ENCODE peak calls at places on chromosome 20, in four cellular contexts. K is fibroblast of the conjunctiva; R is activated naive CD4-positive, alpha-beta T cell treated with anti-CD3 and anti-CD28 coated beads for 36 hours; L is lower leg skin. I is an unnamed sample.

GRCh38 chr20:4932061-4932460 is 69.2 kb downstream of the SLC23A2 start:
- DNase-seq in L (no peak), R (no peak), K (no peak), I (no peak)

GRCh38 chr20:59498291-59498690 is 106.0 kb upstream of the PHACTR3 start:
- DNase-seq in L (peak), K (no peak), R (no peak), I (peak)

GRCh38 chr20:58696411-58696961 is 3.9 kb downstream of the NPEPL1 start:
- DNase-seq in L (peak), K (no peak), R (peak), I (no peak)

GRCh38 chr20:1010659-1011058 is 8.5 kb upstream of the RSPO4 start:
- DNase-seq in R (no peak), L (peak), K (no peak), I (no peak)

GRCh38 chr20:63594043-63594561 is 20.1 kb upstream of the HELZ2 start:
- DNase-seq in R (no peak), K (peak), L (no peak), I (no peak)

GRCh38 chr20:63056236-63057132 is 49.7 kb upstream of the BHLHE23 start:
- DNase-seq in R (peak), L (peak), K (no peak), I (peak)

GRCh38 chr20:7302256-7302655 is 534.8 kb downstream of the BMP2 start:
- DNase-seq in K (no peak), R (no peak), L (no peak), I (no peak)

GRCh38 chr20:62303327-62304226 is 780 bp downstream of the ADRM1 start:
- DNase-seq in K (no peak), R (peak), L (no peak), I (no peak)

GRCh38 chr20:11170565-11170964 is 496.8 kb upstream of the JAG1 start:
- DNase-seq in K (no peak), R (no peak), L (no peak), I (no peak)

GRCh38 chr20:15185913-15186312 is 848.5 kb upstream of the FLRT3 start:
- DNase-seq in R (no peak), K (no peak), L (no peak), I (no peak)

GRCh38 chr20:35490736-35491181 is 35.4 kb downstream of the CEP250 start:
- DNase-seq in R (peak), L (no peak), K (no peak), I (no peak)

GRCh38 chr20:19012671-19013070 is 199.1 kb downstream of the SCP2D1 start:
- DNase-seq in K (no peak), L (peak), R (no peak), I (peak)

GRCh38 chr20:1893721-1894470 is 1.3 kb upstream of the SIRPA start:
- DNase-seq in R (no peak), L (peak), K (peak), I (no peak)

GRCh38 chr20:58651823-58652605 is 931 bp downstream of the STX16 start:
- DNase-seq in K (peak), L (no peak), R (peak), I (peak)

GRCh38 chr20:2335096-2335495 is 39.3 kb downstream of the TGM3 start:
- DNase-seq in R (no peak), L (no peak), K (no peak), I (peak)

GRCh38 chr20:63290677-63291472 is 2.1 kb upstream of the COL20A1 start:
- DNase-seq in R (peak), L (no peak), K (no peak), I (no peak)

GRCh38 chr20:57618091-57618765 is 2.0 kb downstream of the ZBP1 start:
- DNase-seq in R (peak), L (peak), K (no peak), I (no peak)

GRCh38 chr20:45964024-45964423 is 8.0 kb downstream of the ZNF335 start:
- DNase-seq in R (no peak), K (no peak), L (peak), I (no peak)

GRCh38 chr20:64223526-64224067 is 32.0 kb upstream of the PCMTD2 start:
- DNase-seq in L (no peak), R (no peak), K (no peak), I (no peak)

GRCh38 chr20:45183084-45183483 is 8.4 kb downstream of the PI3 start:
- DNase-seq in L (no peak), R (no peak), K (no peak), I (no peak)

GRCh38 chr20:50784464-50784863 is 10.4 kb upstream of the BCAS4 start:
- DNase-seq in L (no peak), R (no peak), K (no peak), I (no peak)

GRCh38 chr20:49505518-49505917 is 23.1 kb upstream of the KCNB1 start:
- DNase-seq in L (no peak), R (no peak), K (peak), I (no peak)

GRCh38 chr20:38307371-38308046 is 3.6 kb downstream of the BPI start:
- DNase-seq in R (no peak), K (no peak), L (no peak), I (no peak)

GRCh38 chr20:12554416-12554815 is 454.4 kb upstream of the SPTLC3 start:
- DNase-seq in R (no peak), L (no peak), K (no peak), I (no peak)

GRCh38 chr20:25750765-25751696 is 54.4 kb upstream of the ZNF337 start:
- DNase-seq in R (peak), L (peak), K (peak), I (no peak)

GRCh38 chr20:3704085-3704484 is 8.3 kb downstream of the SIGLEC1 start:
- DNase-seq in R (no peak), K (no peak), L (no peak), I (no peak)

GRCh38 chr20:25608774-25609173 is 15.0 kb downstream of the NANP start:
- DNase-seq in L (peak), K (no peak), R (no peak), I (no peak)